ENCODE peak calls at places on chromosomes 1 and 21, in seven cellular contexts. U is progenitor cell of endocrine pancreas; M is NCI-H510A treated with DMSO at 0.1 percent for 48 hours; X is NCI-H1436 treated with DMSO at 0.1 percent for 48 hours; E is C1 segment of cervical spinal cord; H is stimulated activated CD8-positive, alpha-beta memory T cell treated with anti-CD3 and anti-CD28 coated beads, Interleukin-15, amount 100 ng/mL, for 1 hour; D is A549. I is an unnamed sample.

GRCh38 chr1:192512426-192513125 is 63.0 kb upstream of the RGS1 start:
- DNase-seq in M (no peak), U (no peak), H (no peak), E (no peak), X (no peak), D (no peak), I (no peak)

GRCh38 chr21:42388740-42389448 is 7.0 kb downstream of the TMPRSS3 start:
- DNase-seq in U (peak), H (no peak), D (no peak), X (no peak), M (no peak), E (no peak), I (no peak)

GRCh38 chr1:56435434-56436337 is 143.7 kb downstream of the PLPP3 start:
- DNase-seq in D (no peak), E (peak), U (no peak), H (no peak), X (no peak), M (no peak), I (no peak)

GRCh38 chr1:62131093-62131725 is 63.4 kb upstream of the L1TD1 start:
- DNase-seq in U (peak), E (peak), X (no peak), H (no peak), M (peak), D (peak), I (peak)

GRCh38 chr1:58773406-58773840 is 10.4 kb downstream of the JUN start:
- DNase-seq in M (peak), D (no peak), H (no peak), E (no peak), X (peak), U (no peak), I (peak)

GRCh38 chr1:10914056-10914455 is 98.4 kb upstream of the TARDBP start:
- DNase-seq in U (no peak), X (no peak), M (no peak), E (no peak), H (no peak), D (no peak), I (no peak)

GRCh38 chr1:67952071-67952470 is 98.4 kb downstream of the DIRAS3 start:
- DNase-seq in X (no peak), D (no peak), U (no peak), M (no peak), E (no peak), H (no peak), I (no peak)

GRCh38 chr1:233381806-233382205 is 54.3 kb downstream of the MAP3K21 start:
- DNase-seq in M (no peak), X (no peak), D (no peak), H (no peak), E (no peak), U (no peak), I (no peak)

GRCh38 chr1:244730153-244730933 is 77.4 kb downstream of the DESI2 start:
- DNase-seq in M (no peak), E (peak), H (no peak), D (no peak), U (peak), X (no peak), I (no peak)

GRCh38 chr1:172286629-172287076 is 133.8 kb upstream of the C1orf105 start:
- DNase-seq in E (no peak), H (no peak), D (no peak), U (no peak), X (no peak), M (no peak), I (no peak)

GRCh38 chr21:44463716-44464115 is 8.4 kb downstream of the LRRC3 start:
- DNase-seq in X (no peak), M (no peak), D (no peak), H (no peak), U (no peak), E (no peak), I (no peak)

GRCh38 chr1:12047120-12047876 is 15.8 kb upstream of the TNFRSF8 start:
- DNase-seq in X (no peak), U (no peak), H (no peak), E (no peak), M (no peak), D (no peak), I (no peak)

GRCh38 chr1:203930343-203930742 is 68.9 kb downstream of the SNRPE start:
- DNase-seq in U (no peak), H (no peak), X (no peak), M (no peak), E (no peak), D (no peak), I (peak)

GRCh38 chr21:20968391-20968790 is 29.8 kb upstream of the NCAM2 start:
- DNase-seq in D (no peak), X (no peak), E (peak), M (no peak), H (no peak), U (no peak), I (no peak)

GRCh38 chr1:66351474-66351873 is 182.5 kb upstream of the SGIP1 start:
- DNase-seq in D (no peak), X (no peak), M (no peak), E (no peak), H (no peak), U (no peak), I (no peak)

GRCh38 chr1:201142854-201143725 is 11.2 kb downstream of the TMEM9 start:
- DNase-seq in E (no peak), U (no peak), D (no peak), X (no peak), M (no peak), H (no peak), I (no peak)

GRCh38 chr1:160539896-160540858 is 17.1 kb upstream of the SLAMF6 start:
- DNase-seq in E (no peak), U (no peak), M (no peak), D (no peak), H (no peak), X (no peak), I (no peak)

GRCh38 chr21:28325618-28326017 is 667.1 kb downstream of the LTN1 start:
- DNase-seq in X (no peak), E (no peak), M (no peak), H (no peak), D (no peak), U (no peak), I (no peak)

GRCh38 chr1:228544021-228544850 is 57.1 kb downstream of the RNF187 start:
- DNase-seq in H (no peak), E (no peak), D (no peak), U (no peak), X (no peak), M (no peak), I (no peak)

GRCh38 chr1:88180449-88181108 is 503.5 kb upstream of the PKN2 start:
- DNase-seq in D (peak), M (peak), U (peak), X (peak), E (peak), H (peak), I (peak)

GRCh38 chr1:210755991-210756669 is 377.8 kb downstream of the KCNH1 start:
- DNase-seq in D (no peak), U (no peak), M (no peak), E (no peak), X (no peak), H (no peak), I (no peak)

GRCh38 chr1:225842788-225843425 is 33.0 kb downstream of the EPHX1 start:
- DNase-seq in D (no peak), X (no peak), U (no peak), E (no peak), H (no peak), M (no peak), I (no peak)

GRCh38 chr1:228691926-228692325 is 43.4 kb upstream of the RHOU start:
- DNase-seq in U (no peak), H (no peak), M (peak), E (no peak), X (peak), D (peak), I (peak)

GRCh38 chr1:162285149-162285561 is 91.5 kb downstream of the SPATA46 start:
- DNase-seq in H (no peak), U (no peak), E (no peak), X (no peak), D (no peak), M (peak), I (peak)

GRCh38 chr1:234613992-234614584 is 4.1 kb upstream of the IRF2BP2 start:
- DNase-seq in M (no peak), U (no peak), X (no peak), D (no peak), E (no peak), H (no peak), I (no peak)

GRCh38 chr21:46515109-46515508 is 56.4 kb downstream of the DIP2A start:
- DNase-seq in X (no peak), U (no peak), E (peak), D (no peak), M (no peak), H (no peak), I (peak)

GRCh38 chr1:162983671-162984425 is 85.3 kb upstream of the RGS4 start:
- DNase-seq in H (no peak), E (no peak), M (no peak), U (no peak), D (no peak), X (no peak), I (no peak)

GRCh38 chr1:42966688-42967609 is 8.3 kb upstream of the SLC2A1 start:
- DNase-seq in H (no peak), X (peak), M (peak), U (no peak), D (peak), E (no peak), I (peak)

GRCh38 chr1:68571499-68571898 is 74.6 kb upstream of the DEPDC1 start:
- DNase-seq in M (no peak), U (no peak), E (no peak), D (no peak), H (no peak), X (no peak), I (no peak)

GRCh38 chr1:54971317-54971791 is 9.1 kb upstream of the TMEM61 start:
- DNase-seq in M (no peak), U (no peak), H (no peak), D (peak), E (no peak), X (no peak), I (peak)

GRCh38 chr1:52629021-52629643 is 3.8 kb upstream of the SHISAL2A start:
- DNase-seq in H (no peak), D (no peak), U (no peak), X (no peak), E (peak), M (peak), I (no peak)

GRCh38 chr1:116826818-116827606 is 72.8 kb downstream of the CD2 start:
- DNase-seq in X (no peak), E (no peak), M (peak), U (no peak), D (no peak), H (no peak), I (peak)

GRCh38 chr21:16358021-16358420 is 628.2 kb downstream of the USP25 start:
- DNase-seq in D (no peak), E (no peak), H (no peak), X (no peak), U (no peak), M (no peak), I (no peak)

GRCh38 chr1:21439721-21440629 is at the start of gene NBPF3:
- DNase-seq in E (peak), D (peak), U (peak), M (peak), X (peak), H (peak), I (peak)

GRCh38 chr21:42230636-42231035 is 11.7 kb downstream of the ABCG1 start:
- DNase-seq in U (no peak), D (no peak), E (no peak), X (no peak), H (no peak), M (no peak), I (no peak)

GRCh38 chr1:53140451-53140850 is 2.0 kb downstream of the SLC1A7 start:
- DNase-seq in X (no peak), U (no peak), H (no peak), M (no peak), E (no peak), D (no peak), I (no peak)

GRCh38 chr1:45679123-45679522 is 7.2 kb downstream of the GPBP1L1 start:
- DNase-seq in E (no peak), M (no peak), D (no peak), H (no peak), U (no peak), X (no peak), I (no peak)